ENCODE peak calls at places on chromosomes 13 and 19, in four cellular contexts. A is choroid plexus epithelial cell, B is astrocyte of the spinal cord, F is IMR-90. I is an unnamed sample.

GRCh38 chr13:109646423-109646822 is 140.0 kb downstream of the IRS2 start:
- DNase-seq in A (no peak), B (no peak), F (no peak), I (no peak)

GRCh38 chr13:32261567-32261966 is 53.6 kb downstream of the ZAR1L start:
- DNase-seq in F (peak), B (peak), A (peak), I (peak)

GRCh38 chr19:7301525-7301924 is 7.3 kb upstream of the INSR start:
- DNase-seq in F (no peak), A (no peak), B (no peak), I (no peak)

GRCh38 chr13:27022571-27023311 is 148.9 kb downstream of the USP12 start:
- DNase-seq in A (peak), B (peak), F (peak), I (no peak)

GRCh38 chr19:2215281-2215751 is 20.8 kb downstream of the PLEKHJ1 start:
- DNase-seq in A (peak), F (no peak), B (no peak), I (no peak)

GRCh38 chr13:39538826-39539555 is 64.0 kb downstream of the LHFPL6 start:
- DNase-seq in A (peak), F (peak), B (peak), I (no peak)

GRCh38 chr13:51925865-51926527 is 64.2 kb downstream of the CCDC70 start:
- DNase-seq in B (no peak), A (no peak), F (no peak), I (no peak)

GRCh38 chr13:113216165-113217056 is 7.0 kb downstream of the CUL4A start:
- DNase-seq in A (peak), F (peak), B (peak), I (peak)

GRCh38 chr19:6730153-6730804 is 7.1 kb downstream of the GPR108 start:
- DNase-seq in F (no peak), A (peak), B (no peak), I (no peak)

GRCh38 chr19:45070861-45071544 is 5.3 kb downstream of the ZNF296 start:
- DNase-seq in A (no peak), B (no peak), F (no peak), I (no peak)

GRCh38 chr19:10260141-10260584 is 8.1 kb downstream of the MRPL4 start:
- DNase-seq in F (no peak), B (no peak), A (no peak), I (no peak)

GRCh38 chr19:13014101-13014920 is 19.0 kb downstream of the NFIX start:
- DNase-seq in A (no peak), B (no peak), F (no peak), I (peak)

GRCh38 chr13:79393564-79394249 is 12.3 kb downstream of the RBM26 start:
- DNase-seq in A (peak), B (no peak), F (no peak), I (no peak)

GRCh38 chr13:26423634-26424033 is 133.8 kb upstream of the WASF3 start:
- DNase-seq in B (no peak), F (peak), A (no peak), I (peak)

GRCh38 chr19:10006335-10006708 is 4.0 kb downstream of the COL5A3 start:
- DNase-seq in B (peak), F (peak), A (peak), I (peak)

DNA sequence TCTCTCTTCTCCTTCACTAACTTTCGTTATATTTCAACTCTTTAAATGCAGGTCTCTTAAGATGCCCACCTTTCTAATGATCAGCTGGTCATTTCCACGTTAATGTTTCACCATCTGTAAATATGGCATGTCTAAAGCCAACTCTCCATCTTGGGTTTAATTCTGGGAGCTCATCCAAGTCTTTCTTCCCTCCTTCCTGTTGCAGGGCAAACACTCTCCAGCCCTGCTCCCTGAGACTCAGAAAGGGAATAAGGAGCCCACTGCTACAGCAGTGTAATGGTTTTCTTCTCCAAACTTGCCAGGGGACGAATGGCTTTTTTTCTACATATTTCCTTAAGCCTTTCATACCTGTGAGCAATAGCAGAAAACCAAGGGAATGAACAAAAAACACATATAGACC is 73.2 kb upstream of the SOX1 start:
- DNase-seq in A (no peak), F (no peak), B (no peak), I (no peak)
- H3K4me3 ChIP-seq in A (no peak), F (no peak), B (no peak), I (no peak)

DNA sequence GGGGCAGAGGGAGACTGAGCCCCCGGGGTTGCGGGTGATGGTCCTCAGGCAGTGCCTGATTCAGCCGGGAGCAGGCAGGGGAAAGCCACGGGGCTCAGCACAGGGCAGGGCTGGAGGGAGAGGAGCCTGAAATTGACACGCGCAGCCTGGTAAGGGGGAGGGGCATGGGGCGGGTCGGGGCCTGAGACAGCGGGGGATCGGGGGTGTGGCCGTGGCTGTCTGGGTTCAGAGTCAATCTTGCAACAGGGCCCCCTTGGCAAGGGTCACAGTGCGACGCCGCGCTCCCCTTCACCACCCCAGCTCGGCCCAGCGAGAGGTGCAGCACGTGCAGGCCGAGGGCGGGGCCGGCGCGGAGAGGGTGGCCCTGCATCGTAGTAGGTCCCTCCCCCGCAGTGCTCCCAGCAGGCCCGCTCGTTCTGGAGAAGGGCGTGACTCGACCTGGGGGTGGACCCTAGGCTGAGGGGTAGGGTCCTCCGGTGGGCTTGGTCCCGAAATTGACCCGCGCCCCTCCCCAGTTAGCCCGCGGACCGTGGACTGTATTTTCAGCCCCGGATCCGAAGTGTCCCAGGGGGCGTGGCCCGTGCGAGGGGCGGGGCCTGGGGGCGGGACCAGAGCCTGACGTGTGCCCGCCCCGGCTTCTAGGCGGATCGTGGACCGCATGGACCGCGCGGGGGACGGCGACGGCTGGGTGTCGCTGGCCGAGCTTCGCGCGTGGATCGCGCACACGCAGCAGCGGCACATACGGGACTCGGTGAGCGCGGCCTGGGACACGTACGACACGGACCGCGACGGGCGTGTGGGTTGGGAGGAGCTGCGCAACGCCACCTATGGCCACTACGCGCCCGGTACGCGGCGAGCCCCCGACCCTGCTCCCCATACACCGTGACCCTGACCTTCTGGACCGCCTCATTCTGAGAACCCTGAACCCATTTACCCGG is 6.0 kb downstream of the RCN3 start:
- DNase-seq in F (peak), B (peak), A (peak), I (peak)
- TF ChIP-seq CTCF in F (no peak), B (peak), A (peak), I (no peak)

GRCh38 chr19:50425581-50425980 is 6.8 kb downstream of the SPIB start:
- DNase-seq in B (no peak), F (no peak), A (no peak), I (no peak)

GRCh38 chr19:50428768-50429463 is 3.8 kb upstream of the MYBPC2 start:
- DNase-seq in A (no peak), B (no peak), F (no peak), I (no peak)

GRCh38 chr19:50427997-50428425 is 4.7 kb upstream of the MYBPC2 start:
- DNase-seq in F (peak), A (peak), B (peak), I (peak)

GRCh38 chr19:50430888-50431342 is 1.8 kb upstream of the MYBPC2 start:
- DNase-seq in F (no peak), A (no peak), B (no peak), I (no peak)

GRCh38 chr19:50427318-50427925 is 5.3 kb upstream of the MYBPC2 start:
- DNase-seq in A (no peak), F (no peak), B (no peak), I (no peak)
- H3K4me3 ChIP-seq in A (peak), F (no peak), B (no peak), I (peak)

DNA sequence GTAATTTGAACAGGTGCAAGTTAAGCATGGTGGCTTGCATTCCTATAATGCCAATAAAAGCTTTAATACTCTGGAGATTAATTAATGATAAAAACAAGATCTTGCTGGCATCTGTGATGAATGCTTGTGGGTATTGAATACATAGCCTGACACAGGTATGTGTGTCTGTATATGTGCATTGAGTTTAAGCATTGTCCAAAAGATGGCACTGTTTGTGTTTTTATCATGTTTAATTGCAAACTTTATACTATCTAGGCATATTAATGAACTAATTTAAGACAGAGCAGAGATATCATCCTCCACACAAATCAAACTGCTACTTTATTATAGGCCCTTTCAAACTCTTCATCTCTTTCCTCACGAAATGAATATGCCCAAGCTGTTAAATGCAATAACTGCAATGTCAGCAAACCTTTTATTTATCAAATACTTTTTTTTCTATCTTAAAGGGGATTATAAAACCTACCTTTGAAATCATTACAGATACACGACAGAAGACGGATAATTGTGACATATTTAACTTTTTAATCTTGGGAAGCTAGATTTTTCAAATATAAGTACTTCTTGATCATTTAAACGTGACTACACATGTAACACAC is 86.5 kb downstream of the TNFSF11 start:
- DNase-seq in B (peak), F (peak), A (peak), I (peak)
- TF ChIP-seq CTCF in B (peak), F (peak), A (peak), I (peak)

GRCh38 chr19:55676889-55677505 is 2.0 kb downstream of the EPN1 start:
- DNase-seq in B (no peak), A (no peak), F (no peak), I (no peak)

GRCh38 chr19:55676384-55676783 is 1.4 kb downstream of the EPN1 start:
- DNase-seq in A (peak), B (no peak), F (peak), I (peak)

GRCh38 chr19:55678121-55678671 is 3.2 kb downstream of the EPN1 start:
- DNase-seq in F (no peak), A (no peak), B (no peak), I (no peak)

GRCh38 chr19:55675661-55676354 is 782 bp downstream of the EPN1 start:
- DNase-seq in B (no peak), F (no peak), A (no peak), I (no peak)

DNA sequence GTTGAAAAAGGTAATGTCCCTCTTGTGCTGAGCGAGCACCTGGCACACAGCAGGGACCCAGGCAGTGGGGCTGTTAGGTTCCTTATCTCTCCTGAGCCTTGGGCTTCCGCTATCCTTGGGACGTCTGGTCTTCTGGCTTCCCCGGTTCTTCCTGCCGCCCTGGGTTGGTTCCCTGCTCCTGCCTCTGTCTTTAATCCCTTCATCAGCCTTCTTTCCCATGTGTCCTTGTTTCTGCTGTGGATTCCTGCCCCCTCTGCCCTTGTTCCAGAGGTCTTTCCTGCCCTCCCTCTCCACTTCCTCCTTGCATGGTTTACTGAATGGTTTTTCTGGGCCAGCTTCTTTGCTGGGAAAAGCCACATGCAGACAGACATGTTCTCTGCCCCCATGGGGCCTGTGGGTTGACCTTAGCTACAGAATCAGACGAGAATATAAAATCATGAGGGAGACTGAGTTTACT is 2.6 kb downstream of the EPN1 start:
- DNase-seq in F (no peak), A (peak), B (no peak), I (no peak)
- H3K4me3 ChIP-seq in F (no peak), A (no peak), B (no peak), I (no peak)

GRCh38 chr13:49436890-49437289 is 7.0 kb downstream of the CAB39L start:
- DNase-seq in F (peak), A (peak), B (peak), I (peak)
- TF ChIP-seq CTCF in F (peak), A (peak), B (peak), I (no peak)

GRCh38 chr19:39563408-39563807 is 23.4 kb upstream of the EID2 start:
- DNase-seq in B (no peak), A (peak), F (peak), I (peak)

GRCh38 chr19:39554701-39555311 is 14.8 kb upstream of the EID2 start:
- DNase-seq in F (no peak), A (no peak), B (no peak), I (no peak)

GRCh38 chr19:39555883-39556282 is 15.9 kb upstream of the EID2 start:
- DNase-seq in B (no peak), A (no peak), F (no peak), I (no peak)

GRCh38 chr19:39557791-39558622 is 18.0 kb upstream of the EID2 start:
- DNase-seq in F (peak), B (peak), A (peak), I (no peak)

GRCh38 chr19:39558623-39559117 is 18.7 kb upstream of the EID2 start:
- DNase-seq in A (no peak), B (no peak), F (no peak), I (no peak)
- H3K4me3 ChIP-seq in A (no peak), B (no peak), F (no peak), I (no peak)

GRCh38 chr13:75416327-75417005 is 65.5 kb downstream of the TBC1D4 start:
- DNase-seq in F (no peak), A (no peak), B (no peak), I (no peak)
- TF ChIP-seq CTCF in F (no peak), A (no peak), B (no peak), I (no peak)

I was measured in fibroblast of pulmonary artery.